ENCODE peak calls at places on chromosome 21, in six cellular contexts. I is Daoy; B is CD8-positive, alpha-beta T cell; C is heart left ventricle; L is DMS153; T is cardiac muscle cell. G is an unnamed sample.

GRCh38 chr21:46118305-46118870 is 20.5 kb downstream of the COL6A2 start:
- DNase-seq in I (no peak), B (no peak), C (no peak), L (no peak), T (no peak), G (no peak)

GRCh38 chr21:41927727-41928409 is 25.9 kb downstream of the C2CD2 start:
- DNase-seq in I (no peak), B (no peak), C (no peak), L (no peak), T (no peak), G (no peak)

GRCh38 chr21:26138615-26139257 is 31.8 kb downstream of the APP start:
- DNase-seq in I (no peak), B (no peak), C (no peak), L (no peak), T (no peak), G (no peak)

GRCh38 chr21:42343963-42344510 is 6.8 kb downstream of the TFF2 start:
- DNase-seq in I (no peak), B (peak; percentile 34), C (no peak), L (no peak), T (no peak), G (no peak)

GRCh38 chr21:41892726-41893125 is 13.6 kb upstream of the PRDM15 start:
- DNase-seq in I (no peak), B (no peak), C (no peak), L (no peak), T (no peak), G (no peak)

GRCh38 chr21:16879479-16879878 is 633.4 kb upstream of the CXADR start:
- DNase-seq in I (no peak), B (no peak), C (no peak), L (no peak), T (no peak), G (no peak)

GRCh38 chr21:34336245-34336644 is 27.6 kb upstream of the KCNE2 start:
- DNase-seq in I (peak; percentile 62), B (no peak), C (no peak), L (no peak), T (peak; percentile 39), G (no peak)

GRCh38 chr21:45228171-45228641 is 59.5 kb downstream of the POFUT2 start:
- DNase-seq in I (peak; percentile 96), B (peak; percentile 73), C (no peak), L (no peak), T (peak; percentile 94), G (no peak)

GRCh38 chr21:44275041-44275440 is 10.6 kb upstream of the AIRE start:
- DNase-seq in I (no peak), B (no peak), C (no peak), L (no peak), T (no peak), G (no peak)

GRCh38 chr21:33266050-33266783 is at the start of gene IL10RB:
- DNase-seq in I (peak; percentile 73), B (peak; percentile 85), C (peak; percentile 82), L (peak; percentile 50), T (peak; percentile 62), G (peak; percentile 81)

GRCh38 chr21:42641311-42642218 is 11.9 kb upstream of the PDE9A start:
- DNase-seq in I (no peak), B (no peak), C (no peak), L (no peak), T (peak; percentile 19), G (no peak)

GRCh38 chr21:25292396-25292795 is 314.9 kb downstream of the MRPL39 start:
- DNase-seq in I (no peak), B (no peak), C (no peak), L (no peak), T (no peak), G (no peak)

GRCh38 chr21:34726627-34727337 is 58.0 kb downstream of the CLIC6 start:
- DNase-seq in I (peak; percentile 55), B (no peak), C (no peak), L (no peak), T (peak; percentile 16), G (no peak)

GRCh38 chr21:45981641-45982255 is at the start of gene COL6A1:
- DNase-seq in I (peak; percentile 81), B (peak; percentile 70), C (peak; percentile 80), L (no peak), T (peak; percentile 85), G (peak; percentile 48)

GRCh38 chr21:25901580-25901979 is 166.8 kb downstream of the GABPA start:
- DNase-seq in I (no peak), B (no peak), C (no peak), L (no peak), T (no peak), G (no peak)

GRCh38 chr21:19405326-19405725 is 1001.7 kb upstream of the TMPRSS15 start:
- DNase-seq in I (no peak), B (no peak), C (no peak), L (no peak), T (no peak), G (no peak)

GRCh38 chr21:37749132-37749531 is 167.1 kb downstream of the KCNJ6 start:
- DNase-seq in I (no peak), B (no peak), C (no peak), L (no peak), T (no peak), G (no peak)

G was measured in NCI-H345.